ENCODE peak calls at places on chromosomes 6 and 20, in five cellular contexts. P is HepG2, H is GM12878, G is HEK293T, O is H1. K is an unnamed sample.

GRCh38 chr20:25197173-25197869 is 1.8 kb downstream of the ENTPD6 start:
- DNase-seq in P (no peak), H (no peak), G (no peak), O (no peak), K (no peak)

GRCh38 chr6:56842602-56843475 is 112.1 kb upstream of the BEND6 start:
- DNase-seq in P (no peak), H (no peak), G (peak), O (no peak), K (peak)

GRCh38 chr20:17936791-17937687 is 31.6 kb downstream of the SNX5 start:
- DNase-seq in P (no peak), H (no peak), G (no peak), O (no peak), K (no peak)

GRCh38 chr20:57000441-57000968 is 265.9 kb downstream of the BMP7 start:
- DNase-seq in P (no peak), H (no peak), G (no peak), O (no peak), K (no peak)

GRCh38 chr6:120558294-120558693 is 776.0 kb downstream of the TBC1D32 start:
- DNase-seq in P (no peak), H (no peak), G (no peak), O (no peak), K (no peak)

GRCh38 chr20:3041818-3042504 is 1.5 kb upstream of the GNRH2 start:
- DNase-seq in P (no peak), H (no peak), G (no peak), O (no peak), K (no peak)

GRCh38 chr20:17885544-17885943 is 83.0 kb downstream of the SNX5 start:
- DNase-seq in P (no peak), H (no peak), G (no peak), O (no peak), K (no peak)

GRCh38 chr20:63357921-63358905 is 2.9 kb downstream of the CHRNA4 start:
- DNase-seq in P (no peak), H (no peak), G (no peak), O (no peak), K (no peak)

GRCh38 chr6:4169028-4169789 is 33.8 kb upstream of the ECI2 start:
- DNase-seq in P (no peak), H (no peak), G (no peak), O (no peak), K (peak)

DNA sequence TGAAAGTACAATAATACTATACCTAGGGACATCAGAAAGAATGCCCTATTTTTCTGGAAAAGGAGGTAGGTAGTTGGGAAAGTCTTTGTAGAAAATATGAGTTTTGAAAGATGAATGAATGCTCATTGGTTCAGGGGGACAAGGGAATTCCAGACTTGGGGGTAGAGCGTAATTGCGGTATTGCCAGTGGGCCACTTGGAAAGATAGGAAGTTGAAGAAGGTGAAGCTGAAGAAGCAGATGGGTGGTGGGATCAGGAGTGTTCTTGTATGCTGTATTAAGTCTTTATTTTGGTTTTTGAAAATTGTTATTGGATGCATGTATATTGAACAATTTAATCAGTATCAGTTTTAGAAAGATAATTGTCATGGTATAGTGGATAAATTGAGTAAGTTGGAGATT is 57.9 kb upstream of the SMIM8 start:
- DNase-seq in P (no peak), H (no peak), G (no peak), O (no peak), K (no peak)
- TF ChIP-seq SUZ12 in P (no peak), H (no peak), G (no peak), O (no peak), K (no peak)

DNA sequence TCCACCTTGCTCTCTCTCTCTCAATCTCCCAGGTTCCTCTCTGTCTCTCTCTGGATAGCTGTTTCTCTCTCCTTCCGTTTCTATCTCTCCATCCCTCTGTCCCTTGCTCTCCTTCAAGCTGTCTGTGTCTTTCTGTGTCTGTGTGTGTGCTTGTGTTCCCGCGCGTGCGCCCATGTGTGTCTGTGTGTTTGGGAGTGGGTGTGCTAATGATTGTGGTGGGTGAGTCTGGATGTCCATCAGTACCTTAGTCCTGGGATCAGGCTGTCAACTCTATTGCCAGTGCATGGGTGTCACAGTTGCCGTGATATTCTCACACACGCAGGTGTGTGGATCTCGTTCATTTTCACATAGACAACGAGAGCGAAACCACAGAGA is 1380.6 kb upstream of the DEFB115 start:
- DNase-seq in P (no peak), H (no peak), G (no peak), O (no peak), K (no peak)
- TF ChIP-seq SUZ12 in P (no peak), H (no peak), G (no peak), O (no peak), K (no peak)

GRCh38 chr6:90575267-90575666 is 11.6 kb downstream of the MAP3K7 start:
- DNase-seq in P (no peak), H (no peak), G (no peak), O (no peak), K (no peak)
- TF ChIP-seq SUZ12 in P (no peak), H (no peak), G (no peak), O (no peak), K (no peak)

GRCh38 chr6:14047151-14047740 is 70.3 kb upstream of the CD83 start:
- DNase-seq in P (no peak), H (no peak), G (no peak), O (no peak), K (no peak)

GRCh38 chr6:14048870-14049269 is 68.7 kb upstream of the CD83 start:
- DNase-seq in P (no peak), H (no peak), G (no peak), O (no peak), K (no peak)

GRCh38 chr6:14046476-14047068 is 71.0 kb upstream of the CD83 start:
- DNase-seq in P (peak), H (no peak), G (peak), O (peak), K (no peak)
- TF ChIP-seq SUZ12 in P (no peak), H (no peak), G (no peak), O (no peak), K (no peak)

GRCh38 chr20:48681882-48682426 is 145.8 kb downstream of the PREX1 start:
- DNase-seq in P (no peak), H (no peak), G (no peak), O (no peak), K (no peak)

GRCh38 chr20:48683467-48684175 is 144.2 kb downstream of the PREX1 start:
- DNase-seq in P (no peak), H (no peak), G (no peak), O (no peak), K (no peak)

GRCh38 chr20:48681201-48681881 is 146.5 kb downstream of the PREX1 start:
- DNase-seq in P (no peak), H (no peak), G (no peak), O (no peak), K (no peak)

GRCh38 chr20:48684501-48685041 is 143.2 kb downstream of the PREX1 start:
- DNase-seq in P (no peak), H (no peak), G (no peak), O (no peak), K (no peak)

DNA sequence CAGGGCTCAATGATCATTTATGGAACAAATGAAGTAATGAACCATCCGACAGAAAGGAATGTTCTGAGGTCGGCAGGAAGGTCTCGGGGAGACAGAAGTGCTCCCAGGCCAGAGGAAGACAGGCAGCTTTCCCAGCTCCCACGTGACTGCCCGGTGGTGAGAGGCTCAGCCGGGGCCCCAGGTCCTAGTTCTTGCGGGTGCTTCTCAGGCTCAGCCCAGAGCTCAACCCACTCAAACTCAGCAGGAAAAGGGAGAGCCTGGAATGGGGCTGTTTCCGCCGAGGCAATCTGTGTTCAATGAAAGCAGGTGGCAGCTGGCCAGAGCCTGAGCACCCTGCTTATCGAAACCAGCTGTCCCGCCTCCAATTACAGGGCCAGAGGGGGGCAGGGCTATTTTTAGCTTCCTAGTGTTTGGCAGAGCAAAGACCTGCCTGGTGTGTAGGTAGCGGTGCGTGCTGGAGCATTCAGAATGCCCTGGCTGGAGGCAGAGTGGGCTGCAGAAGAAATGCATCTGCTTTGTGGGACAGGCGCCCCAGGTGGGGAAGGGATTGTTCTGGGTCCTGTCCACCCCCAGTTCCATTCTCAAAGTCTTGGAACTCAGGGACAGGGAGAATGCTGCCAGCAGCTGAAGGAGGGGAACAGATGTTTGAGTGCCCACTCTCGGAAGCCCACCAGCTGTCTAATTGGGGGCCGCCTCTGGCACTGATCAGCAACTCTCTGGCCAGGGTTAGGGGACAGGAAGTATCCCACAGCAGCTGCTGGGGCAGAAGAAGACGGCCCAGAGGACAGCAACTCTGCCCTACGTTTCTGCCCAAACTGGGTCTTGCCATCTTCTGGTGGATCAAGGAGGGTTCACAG is 145.0 kb downstream of the PREX1 start:
- DNase-seq in P (peak), H (no peak), G (peak), O (no peak), K (no peak)
- TF ChIP-seq SUZ12 in P (no peak), H (no peak), G (no peak), O (no peak), K (no peak)

GRCh38 chr6:138631566-138631965 is 132.3 kb upstream of the NHSL1 start:
- DNase-seq in P (no peak), H (no peak), G (no peak), O (no peak), K (no peak)
- TF ChIP-seq SUZ12 in P (no peak), H (no peak), G (no peak), O (no peak), K (no peak)

GRCh38 chr6:137780447-137781034 is 86.5 kb upstream of the TNFAIP3 start:
- DNase-seq in P (no peak), H (no peak), G (no peak), O (no peak), K (no peak)

GRCh38 chr6:137781639-137782038 is 85.4 kb upstream of the TNFAIP3 start:
- DNase-seq in P (no peak), H (no peak), G (no peak), O (no peak), K (no peak)

GRCh38 chr6:137784583-137784982 is 82.5 kb upstream of the TNFAIP3 start:
- DNase-seq in P (no peak), H (no peak), G (no peak), O (no peak), K (no peak)

GRCh38 chr6:137782166-137783039 is 84.7 kb upstream of the TNFAIP3 start:
- DNase-seq in P (peak), H (no peak), G (no peak), O (no peak), K (no peak)

DNA sequence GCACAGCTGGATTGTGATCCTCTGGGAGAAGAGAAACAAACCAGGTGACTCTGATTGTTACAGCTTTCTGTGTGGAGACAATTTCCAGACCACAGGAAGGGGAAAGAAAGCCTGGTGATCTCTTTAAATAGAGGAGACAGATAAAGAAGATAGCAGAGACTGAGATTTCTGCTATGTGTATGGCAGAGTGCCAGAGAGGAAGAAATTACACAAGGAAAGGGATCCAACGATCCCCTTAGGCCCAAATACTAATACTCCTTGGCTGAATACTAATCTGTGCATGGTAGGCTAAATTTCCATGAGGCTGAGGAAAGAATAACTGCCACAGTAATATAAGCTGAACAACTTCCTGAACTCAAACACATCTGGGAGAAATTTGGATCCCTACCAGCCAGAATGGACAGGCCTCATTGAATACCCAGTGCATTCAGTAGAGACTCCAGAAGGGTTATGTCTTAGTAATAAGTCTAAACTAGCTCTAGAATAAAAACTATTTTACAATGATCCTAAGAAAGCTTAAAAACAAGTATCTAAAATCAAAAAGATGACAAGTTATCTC is 83.3 kb upstream of the TNFAIP3 start:
- DNase-seq in P (no peak), H (no peak), G (no peak), O (no peak), K (no peak)
- TF ChIP-seq SUZ12 in P (no peak), H (no peak), G (no peak), O (no peak), K (no peak)

GRCh38 chr6:11346516-11346915 is 114.0 kb upstream of the NEDD9 start:
- DNase-seq in P (no peak), H (peak), G (no peak), O (no peak), K (no peak)
- TF ChIP-seq SUZ12 in P (no peak), H (no peak), G (no peak), O (no peak), K (no peak)

K was measured in NT2/D1.